ENCODE peak calls at places on chromosomes 1 and 21, in six cellular contexts. M is uterus, G is body of pancreas, R is heart left ventricle, L is H54, U is tibial nerve. H is an unnamed sample.
A peak's percentile ranks its signal among the peaks of the same experiment; 100 is the strongest.

GRCh38 chr1:9877962-9878361 is 32.1 kb downstream of the CTNNBIP1 start:
- DNase-seq in M (no peak), G (no peak), R (peak; percentile 33), L (no peak), U (no peak), H (no peak)

GRCh38 chr1:244768804-244769203 is 66.7 kb upstream of the COX20 start:
- DNase-seq in M (no peak), G (no peak), R (no peak), L (no peak), U (no peak), H (no peak)

GRCh38 chr1:35452086-35452485 is 105.1 kb downstream of the KIAA0319L start:
- DNase-seq in M (peak; percentile 43), G (peak; percentile 49), R (no peak), L (no peak), U (no peak), H (peak; percentile 70)

GRCh38 chr1:41504126-41505035 is 19.9 kb upstream of the EDN2 start:
- DNase-seq in M (no peak), G (no peak), R (no peak), L (peak; percentile 71), U (no peak), H (no peak)

GRCh38 chr1:114703242-114703641 is 7.9 kb upstream of the AMPD1 start:
- DNase-seq in M (no peak), G (no peak), R (no peak), L (no peak), U (no peak), H (no peak)

GRCh38 chr1:48688102-48688760 is 88.5 kb downstream of the BEND5 start:
- DNase-seq in M (no peak), G (no peak), R (no peak), L (no peak), U (no peak), H (no peak)

GRCh38 chr1:61482170-61482569 is 242.8 kb downstream of the TM2D1 start:
- DNase-seq in M (no peak), G (no peak), R (no peak), L (no peak), U (no peak), H (no peak)

GRCh38 chr1:117392776-117393175 is 25.5 kb downstream of the MAN1A2 start:
- DNase-seq in M (no peak), G (no peak), R (no peak), L (no peak), U (no peak), H (no peak)

GRCh38 chr1:51354417-51354816 is 24.1 kb upstream of the TTC39A start:
- DNase-seq in M (no peak), G (no peak), R (no peak), L (no peak), U (no peak), H (no peak)

GRCh38 chr1:244391761-244392160 is 59.9 kb downstream of the ADSS2 start:
- DNase-seq in M (no peak), G (no peak), R (no peak), L (no peak), U (no peak), H (no peak)

GRCh38 chr21:36478207-36478701 is 1.7 kb downstream of the CLDN14 start:
- DNase-seq in M (no peak), G (no peak), R (no peak), L (peak; percentile 90), U (no peak), H (peak; percentile 60)

GRCh38 chr1:163203561-163203960 is 845 bp upstream of the RGS5 start:
- DNase-seq in M (no peak), G (no peak), R (no peak), L (no peak), U (no peak), H (no peak)

GRCh38 chr1:247270003-247270402 is 14.1 kb downstream of the VN1R5 start:
- DNase-seq in M (no peak), G (no peak), R (no peak), L (no peak), U (no peak), H (no peak)

GRCh38 chr1:31855038-31855845 is 39.4 kb upstream of the SPOCD1 start:
- DNase-seq in M (no peak), G (no peak), R (no peak), L (peak; percentile 31), U (no peak), H (no peak)

GRCh38 chr1:13890766-13891165 is 190.8 kb downstream of the PRDM2 start:
- DNase-seq in M (no peak), G (no peak), R (no peak), L (no peak), U (no peak), H (no peak)

GRCh38 chr1:170864238-170864637 is 71.1 kb upstream of the MROH9 start:
- DNase-seq in M (no peak), G (no peak), R (no peak), L (no peak), U (peak; percentile 13), H (no peak)

GRCh38 chr1:983736-984475 is 2.0 kb upstream of the PERM1 start:
- DNase-seq in M (peak; percentile 31), G (peak; percentile 50), R (peak; percentile 75), L (no peak), U (no peak), H (no peak)

GRCh38 chr1:45010855-45011811 is at the start of gene HECTD3:
- DNase-seq in M (peak; percentile 78), G (peak; percentile 86), R (peak; percentile 90), L (peak; percentile 68), U (peak; percentile 55), H (peak; percentile 90)

GRCh38 chr21:35002879-35003722 is 46.0 kb downstream of the RUNX1 start:
- DNase-seq in M (no peak), G (no peak), R (no peak), L (no peak), U (no peak), H (no peak)

GRCh38 chr1:217564833-217565232 is 66.1 kb downstream of the GPATCH2 start:
- DNase-seq in M (no peak), G (no peak), R (no peak), L (no peak), U (no peak), H (no peak)

GRCh38 chr1:158148458-158148857 is 32.2 kb upstream of the CD1D start:
- DNase-seq in M (no peak), G (no peak), R (no peak), L (no peak), U (no peak), H (no peak)

GRCh38 chr1:206891412-206891811 is 5.8 kb upstream of the IL24 start:
- DNase-seq in M (no peak), G (no peak), R (no peak), L (no peak), U (no peak), H (no peak)

GRCh38 chr21:16285646-16286223 is 556.0 kb downstream of the USP25 start:
- DNase-seq in M (no peak), G (no peak), R (no peak), L (no peak), U (no peak), H (no peak)

GRCh38 chr1:40059292-40059959 is 18.9 kb downstream of the CAP1 start:
- DNase-seq in M (no peak), G (no peak), R (no peak), L (no peak), U (no peak), H (peak; percentile 42)

GRCh38 chr1:187001198-187001904 is 172.6 kb downstream of the PLA2G4A start:
- DNase-seq in M (no peak), G (no peak), R (no peak), L (no peak), U (no peak), H (no peak)

GRCh38 chr1:115057661-115058249 is 28.1 kb downstream of the TSHB start:
- DNase-seq in M (no peak), G (no peak), R (no peak), L (no peak), U (no peak), H (no peak)

GRCh38 chr1:86069757-86070145 is 86.8 kb downstream of the COL24A1 start:
- DNase-seq in M (no peak), G (no peak), R (no peak), L (no peak), U (no peak), H (no peak)

GRCh38 chr1:23555949-23556640 is 3.2 kb downstream of the ID3 start:
- DNase-seq in M (no peak), G (peak; percentile 68), R (no peak), L (no peak), U (no peak), H (no peak)

GRCh38 chr1:66352783-66353182 is 181.2 kb upstream of the SGIP1 start:
- DNase-seq in M (no peak), G (no peak), R (no peak), L (no peak), U (no peak), H (no peak)

DNA sequence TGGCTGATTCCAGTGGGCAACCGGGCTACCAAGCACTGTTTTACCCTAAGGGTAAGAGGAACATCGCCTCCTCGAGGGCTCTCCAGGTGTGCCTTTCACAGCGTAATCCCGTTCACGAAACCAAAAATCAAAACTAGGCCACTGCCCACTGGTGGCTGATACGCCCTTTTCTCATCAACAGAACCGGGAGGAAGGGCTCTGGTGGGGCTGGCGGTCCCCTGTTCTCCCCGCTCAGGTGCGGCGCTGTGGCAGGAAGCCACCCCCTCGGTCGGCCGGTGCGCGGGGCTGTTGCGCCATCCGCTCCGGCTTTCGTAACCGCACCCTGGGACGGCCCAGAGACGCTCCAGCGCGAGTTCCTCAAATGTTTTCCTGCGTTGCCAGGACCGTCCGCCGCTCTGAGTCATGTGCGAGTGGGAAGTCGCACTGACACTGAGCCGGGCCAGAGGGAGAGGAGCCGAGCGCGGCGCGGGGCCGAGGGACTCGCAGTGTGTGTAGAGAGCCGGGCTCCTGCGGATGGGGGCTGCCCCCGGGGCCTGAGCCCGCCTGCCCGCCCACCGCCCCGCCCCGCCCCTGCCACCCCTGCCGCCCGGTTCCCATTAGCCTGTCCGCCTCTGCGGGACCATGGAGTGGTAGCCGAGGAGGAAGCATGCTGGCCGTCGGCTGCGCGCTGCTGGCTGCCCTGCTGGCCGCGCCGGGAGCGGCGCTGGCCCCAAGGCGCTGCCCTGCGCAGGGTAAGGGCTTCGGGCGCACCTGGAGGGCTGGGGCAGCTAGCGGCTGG is at the start of gene IL6R:
- DNase-seq in M (peak; percentile 96), G (peak; percentile 94), R (peak; percentile 95), L (peak; percentile 86), U (peak; percentile 90), H (peak; percentile 30)
- TF ChIP-seq POLR2A in M (peak; percentile 93), G (peak; percentile 86), R (peak; percentile 79), L (peak; percentile 64), U (peak; percentile 72), H (no peak)

GRCh38 chr1:38873027-38873969 is at the start of gene MYCBP:
- DNase-seq in M (peak; percentile 94), G (peak; percentile 97), R (peak; percentile 98), L (peak; percentile 97), U (peak; percentile 87), H (peak; percentile 98)
- TF ChIP-seq POLR2A in M (peak; percentile 49), G (peak; percentile 68), R (peak; percentile 80), L (peak; percentile 54), U (no peak), H (peak; percentile 69)

GRCh38 chr1:4519954-4520353 is 134.5 kb upstream of the AJAP1 start:
- DNase-seq in M (no peak), G (no peak), R (no peak), L (no peak), U (no peak), H (no peak)
- TF ChIP-seq POLR2A in M (no peak), G (no peak), R (no peak), L (no peak), U (no peak), H (no peak)

GRCh38 chr1:52726265-52727113 is at the start of gene ZYG11B:
- DNase-seq in M (peak; percentile 86), G (peak; percentile 91), R (peak; percentile 96), L (peak; percentile 84), U (peak; percentile 80), H (peak; percentile 82)
- TF ChIP-seq POLR2A in M (peak; percentile 88), G (peak; percentile 67), R (peak; percentile 84), L (peak; percentile 72), U (peak; percentile 30), H (peak; percentile 47)

GRCh38 chr1:58783090-58783992 is 506 bp downstream of the JUN start:
- DNase-seq in M (peak; percentile 56), G (peak; percentile 66), R (peak; percentile 84), L (no peak), U (peak; percentile 37), H (peak; percentile 75)
- TF ChIP-seq POLR2A in M (no peak), G (no peak), R (no peak), L (no peak), U (peak; percentile 8), H (no peak)